ENCODE peak calls at places on chromosomes 11 and 22, in four cellular contexts. One of them, this sample, is unnamed.

GRCh38 chr22:31282748-31283468 is 9.4 kb downstream of the PIK3IP1 start:
- DNase-seq in tibial nerve: no peak
- DNase-seq in body of pancreas: no peak
- DNase-seq in gastrocnemius medialis: no peak
- DNase-seq in this sample: no peak

GRCh38 chr11:79383874-79384273 is 57.0 kb downstream of the TENM4 start:
- DNase-seq in gastrocnemius medialis: no peak
- DNase-seq in tibial nerve: no peak
- DNase-seq in body of pancreas: no peak
- DNase-seq in this sample: no peak

GRCh38 chr11:3627291-3627690 is 14.5 kb downstream of the ART5 start:
- DNase-seq in body of pancreas: no peak
- DNase-seq in tibial nerve: no peak
- DNase-seq in gastrocnemius medialis: no peak
- DNase-seq in this sample: no peak

GRCh38 chr11:69558519-69558941 is 77.1 kb downstream of the LINC01488 start:
- DNase-seq in gastrocnemius medialis: no peak
- DNase-seq in body of pancreas: no peak
- DNase-seq in tibial nerve: no peak
- DNase-seq in this sample: peak

GRCh38 chr11:113048820-113049555 is 87.8 kb downstream of the NCAM1 start:
- DNase-seq in body of pancreas: no peak
- DNase-seq in gastrocnemius medialis: no peak
- DNase-seq in tibial nerve: no peak
- DNase-seq in this sample: no peak

GRCh38 chr11:121105063-121105480 is 4.0 kb downstream of the TECTA start:
- DNase-seq in tibial nerve: peak
- DNase-seq in gastrocnemius medialis: peak
- DNase-seq in body of pancreas: peak
- DNase-seq in this sample: no peak

GRCh38 chr11:117197516-117198456 is 1.4 kb upstream of the TAGLN start:
- DNase-seq in body of pancreas: no peak
- DNase-seq in gastrocnemius medialis: no peak
- DNase-seq in tibial nerve: no peak
- DNase-seq in this sample: peak

GRCh38 chr11:5280582-5281102 is 10.9 kb upstream of the HBE1 start:
- DNase-seq in gastrocnemius medialis: no peak
- DNase-seq in body of pancreas: peak
- DNase-seq in tibial nerve: peak
- DNase-seq in this sample: no peak

GRCh38 chr11:94650756-94651155 is 83.6 kb downstream of the PIWIL4 start:
- DNase-seq in body of pancreas: peak
- DNase-seq in tibial nerve: peak
- DNase-seq in gastrocnemius medialis: peak
- DNase-seq in this sample: no peak

GRCh38 chr11:126880872-126881271 is 119.7 kb downstream of the KIRREL3 start:
- DNase-seq in tibial nerve: no peak
- DNase-seq in body of pancreas: no peak
- DNase-seq in gastrocnemius medialis: no peak
- DNase-seq in this sample: no peak

GRCh38 chr11:112225753-112226061 is 521 bp upstream of the PTS start:
- DNase-seq in tibial nerve: no peak
- DNase-seq in body of pancreas: no peak
- DNase-seq in gastrocnemius medialis: peak
- DNase-seq in this sample: no peak

GRCh38 chr22:26715392-26715939 is 58.1 kb downstream of the MIAT start:
- DNase-seq in body of pancreas: no peak
- DNase-seq in gastrocnemius medialis: no peak
- DNase-seq in tibial nerve: no peak
- DNase-seq in this sample: no peak

GRCh38 chr11:74735566-74735965 is 4.3 kb upstream of the CHRDL2 start:
- DNase-seq in tibial nerve: no peak
- DNase-seq in body of pancreas: no peak
- DNase-seq in gastrocnemius medialis: no peak
- DNase-seq in this sample: no peak

GRCh38 chr11:106503901-106504300 is 426.4 kb downstream of the AASDHPPT start:
- DNase-seq in body of pancreas: no peak
- DNase-seq in gastrocnemius medialis: no peak
- DNase-seq in tibial nerve: no peak
- DNase-seq in this sample: no peak

GRCh38 chr22:24937114-24937513 is 9.4 kb downstream of the LHFPL7 start:
- DNase-seq in tibial nerve: no peak
- DNase-seq in body of pancreas: peak
- DNase-seq in gastrocnemius medialis: no peak
- DNase-seq in this sample: no peak

GRCh38 chr11:110903830-110904229 is 191.6 kb upstream of the ARHGAP20 start:
- DNase-seq in tibial nerve: no peak
- DNase-seq in body of pancreas: no peak
- DNase-seq in gastrocnemius medialis: no peak
- DNase-seq in this sample: no peak

GRCh38 chr22:28907311-28908008 is 24.1 kb downstream of the ZNRF3 start:
- DNase-seq in gastrocnemius medialis: no peak
- DNase-seq in body of pancreas: no peak
- DNase-seq in tibial nerve: no peak
- DNase-seq in this sample: no peak

GRCh38 chr11:128898580-128899344 is 7.6 kb downstream of the KCNJ5 start:
- DNase-seq in body of pancreas: peak
- DNase-seq in gastrocnemius medialis: no peak
- DNase-seq in tibial nerve: no peak
- DNase-seq in this sample: no peak

GRCh38 chr11:66363187-66363601 is 8.4 kb downstream of the SLC29A2 start:
- DNase-seq in tibial nerve: no peak
- DNase-seq in gastrocnemius medialis: no peak
- DNase-seq in body of pancreas: no peak
- DNase-seq in this sample: no peak

GRCh38 chr22:39013923-39014722 is at the start of gene APOBEC3C:
- DNase-seq in tibial nerve: peak
- DNase-seq in body of pancreas: peak
- DNase-seq in gastrocnemius medialis: peak
- DNase-seq in this sample: peak

GRCh38 chr11:12219732-12220131 is 109.3 kb downstream of the MICAL2 start:
- DNase-seq in tibial nerve: no peak
- DNase-seq in gastrocnemius medialis: no peak
- DNase-seq in body of pancreas: peak
- DNase-seq in this sample: no peak

GRCh38 chr11:70073881-70074371 is 4.2 kb upstream of the ANO1 start:
- DNase-seq in tibial nerve: no peak
- DNase-seq in body of pancreas: no peak
- DNase-seq in gastrocnemius medialis: no peak
- DNase-seq in this sample: peak

GRCh38 chr11:41461057-41461681 is 1.7 kb upstream of the LRRC4C start:
- DNase-seq in gastrocnemius medialis: no peak
- DNase-seq in tibial nerve: peak
- DNase-seq in body of pancreas: no peak
- DNase-seq in this sample: no peak

GRCh38 chr11:64762916-64763803 is 3.4 kb upstream of the PYGM start:
- DNase-seq in gastrocnemius medialis: peak
- DNase-seq in tibial nerve: no peak
- DNase-seq in body of pancreas: no peak
- DNase-seq in this sample: peak

GRCh38 chr11:70487160-70487559 is 88.8 kb downstream of the CTTN start:
- DNase-seq in tibial nerve: no peak
- DNase-seq in body of pancreas: no peak
- DNase-seq in gastrocnemius medialis: no peak
- DNase-seq in this sample: no peak

GRCh38 chr11:10304495-10305261 is at the start of gene ADM:
- DNase-seq in body of pancreas: peak
- DNase-seq in tibial nerve: peak
- DNase-seq in gastrocnemius medialis: peak
- DNase-seq in this sample: peak

GRCh38 chr11:34174411-34175041 is 69.1 kb downstream of the NAT10 start:
- DNase-seq in tibial nerve: peak
- DNase-seq in body of pancreas: peak
- DNase-seq in gastrocnemius medialis: peak
- DNase-seq in this sample: peak

GRCh38 chr11:46977038-46977818 is 40.7 kb downstream of the CSTPP1 start:
- DNase-seq in body of pancreas: no peak
- DNase-seq in gastrocnemius medialis: no peak
- DNase-seq in tibial nerve: no peak
- DNase-seq in this sample: no peak

GRCh38 chr11:3632070-3632660 is 9.6 kb downstream of the ART5 start:
- DNase-seq in tibial nerve: no peak
- DNase-seq in body of pancreas: no peak
- DNase-seq in gastrocnemius medialis: no peak
- DNase-seq in this sample: no peak

GRCh38 chr11:120236169-120237107 is 3.5 kb upstream of the POU2F3 start:
- DNase-seq in body of pancreas: no peak
- DNase-seq in tibial nerve: no peak
- DNase-seq in gastrocnemius medialis: no peak
- DNase-seq in this sample: no peak

GRCh38 chr22:42313804-42314581 is 43.5 kb upstream of the TCF20 start:
- DNase-seq in body of pancreas: peak
- DNase-seq in gastrocnemius medialis: peak
- DNase-seq in tibial nerve: no peak
- DNase-seq in this sample: no peak
- TF ChIP-seq CTCF in body of pancreas: peak
- TF ChIP-seq CTCF in gastrocnemius medialis: no peak
- TF ChIP-seq CTCF in tibial nerve: peak
- TF ChIP-seq CTCF in this sample: no peak

GRCh38 chr11:63762662-63763505 is 5.7 kb downstream of the ZFTA start:
- DNase-seq in body of pancreas: peak
- DNase-seq in tibial nerve: no peak
- DNase-seq in gastrocnemius medialis: no peak
- DNase-seq in this sample: peak
- H3K27ac ChIP-seq in body of pancreas: no peak
- H3K27ac ChIP-seq in tibial nerve: peak
- H3K27ac ChIP-seq in gastrocnemius medialis: peak
- H3K27ac ChIP-seq in this sample: peak

GRCh38 chr11:695332-695605 is 247 bp upstream of the DEAF1 start:
- DNase-seq in gastrocnemius medialis: no peak
- DNase-seq in body of pancreas: no peak
- DNase-seq in tibial nerve: no peak
- DNase-seq in this sample: no peak

GRCh38 chr11:697811-698311 is 2.2 kb downstream of the TMEM80 start:
- DNase-seq in tibial nerve: no peak
- DNase-seq in body of pancreas: no peak
- DNase-seq in gastrocnemius medialis: no peak
- DNase-seq in this sample: no peak

GRCh38 chr11:695606-696381 is at the start of gene TMEM80:
- DNase-seq in body of pancreas: peak
- DNase-seq in gastrocnemius medialis: peak
- DNase-seq in tibial nerve: peak
- DNase-seq in this sample: peak

GRCh38 chr11:698493-699115 is 3.0 kb downstream of the TMEM80 start:
- DNase-seq in tibial nerve: no peak
- DNase-seq in gastrocnemius medialis: no peak
- DNase-seq in body of pancreas: no peak
- DNase-seq in this sample: no peak

GRCh38 chr11:697028-697491 is 1.4 kb downstream of the TMEM80 start:
- DNase-seq in tibial nerve: no peak
- DNase-seq in body of pancreas: peak
- DNase-seq in gastrocnemius medialis: peak
- DNase-seq in this sample: no peak
- H3K4me3 ChIP-seq in tibial nerve: no peak
- H3K4me3 ChIP-seq in body of pancreas: no peak
- H3K4me3 ChIP-seq in gastrocnemius medialis: peak
- H3K4me3 ChIP-seq in this sample: peak

DNA sequence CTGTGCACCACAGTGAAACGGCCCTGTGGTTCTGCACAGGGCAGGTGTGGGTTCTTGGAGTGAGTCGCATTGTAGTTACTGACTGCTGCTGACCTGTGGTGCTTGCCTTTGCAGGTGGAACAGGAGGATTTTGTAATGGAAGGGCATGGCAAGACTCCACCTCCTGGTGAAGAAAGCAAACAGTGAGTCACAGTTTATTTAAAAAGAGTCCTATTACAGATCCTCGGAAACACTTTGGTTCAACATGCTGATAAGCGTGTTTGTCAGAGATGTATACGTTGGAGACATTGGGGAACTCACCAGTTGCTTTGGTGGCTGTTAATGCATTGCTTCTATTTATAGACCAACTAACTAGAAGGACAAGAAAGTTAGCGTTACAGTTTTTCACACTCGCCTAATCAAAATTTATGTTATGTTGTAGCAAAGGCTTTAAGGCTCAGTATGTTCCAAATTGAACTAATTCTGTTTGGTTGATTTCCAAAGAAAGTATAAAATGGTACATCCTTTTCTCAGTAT is 21.7 kb upstream of the TNRC6B start:
- DNase-seq in body of pancreas: peak
- DNase-seq in gastrocnemius medialis: peak
- DNase-seq in tibial nerve: no peak
- DNase-seq in this sample: no peak
- TF ChIP-seq CTCF in body of pancreas: peak
- TF ChIP-seq CTCF in gastrocnemius medialis: no peak
- TF ChIP-seq CTCF in tibial nerve: no peak
- TF ChIP-seq CTCF in this sample: no peak

GRCh38 chr22:50626856-50627451 is 998 bp downstream of the ARSA start:
- DNase-seq in tibial nerve: no peak
- DNase-seq in gastrocnemius medialis: no peak
- DNase-seq in body of pancreas: no peak
- DNase-seq in this sample: no peak

GRCh38 chr22:50626314-50626855 is 1.6 kb downstream of the ARSA start:
- DNase-seq in tibial nerve: no peak
- DNase-seq in body of pancreas: no peak
- DNase-seq in gastrocnemius medialis: no peak
- DNase-seq in this sample: no peak

GRCh38 chr22:50628543-50629134 is 687 bp upstream of the ARSA start:
- DNase-seq in body of pancreas: no peak
- DNase-seq in tibial nerve: no peak
- DNase-seq in gastrocnemius medialis: no peak
- DNase-seq in this sample: no peak

GRCh38 chr22:50627452-50627913 is 469 bp downstream of the ARSA start:
- DNase-seq in tibial nerve: no peak
- DNase-seq in gastrocnemius medialis: no peak
- DNase-seq in body of pancreas: no peak
- DNase-seq in this sample: no peak

GRCh38 chr22:50627914-50628542 is at the start of gene ARSA:
- DNase-seq in gastrocnemius medialis: peak
- DNase-seq in body of pancreas: peak
- DNase-seq in tibial nerve: peak
- DNase-seq in this sample: peak
- H3K27ac ChIP-seq in gastrocnemius medialis: peak
- H3K27ac ChIP-seq in body of pancreas: peak
- H3K27ac ChIP-seq in tibial nerve: peak
- H3K27ac ChIP-seq in this sample: no peak